ENCODE peak calls at places on chromosomes 12 and 14, in seven cellular contexts. M, R, P, C, U, B and N are unnamed samples.

GRCh38 chr12:9957834-9958233 is 13.4 kb upstream of the CLEC12A start:
- DNase-seq in M (no peak), R (no peak), P (no peak), C (no peak), U (no peak), B (no peak), N (no peak)

GRCh38 chr14:105325716-105326567 is 11.4 kb downstream of the PACS2 start:
- DNase-seq in M (no peak), R (no peak), P (no peak), C (no peak), U (no peak), B (no peak), N (no peak)

GRCh38 chr14:24052656-24053547 is 1.1 kb downstream of the CARMIL3 start:
- DNase-seq in M (no peak), R (no peak), P (no peak), C (no peak), U (no peak), B (no peak), N (no peak)

GRCh38 chr14:104138098-104138890 is at the start of gene KIF26A:
- DNase-seq in M (peak), R (peak), P (peak), C (peak), U (no peak), B (no peak), N (peak)

GRCh38 chr12:49819786-49820185 is 8.4 kb downstream of the NCKAP5L start:
- DNase-seq in M (no peak), R (no peak), P (no peak), C (no peak), U (no peak), B (no peak), N (no peak)

GRCh38 chr14:93938766-93939303 is 11.7 kb downstream of the FAM181A start:
- DNase-seq in M (no peak), R (no peak), P (no peak), C (no peak), U (no peak), B (no peak), N (no peak)

GRCh38 chr12:21509768-21510167 is 8.2 kb downstream of the GOLT1B start:
- DNase-seq in M (no peak), R (no peak), P (no peak), C (no peak), U (no peak), B (no peak), N (no peak)

GRCh38 chr12:10126401-10126800 is 3.6 kb downstream of the CLEC7A start:
- DNase-seq in M (no peak), R (no peak), P (no peak), C (no peak), U (no peak), B (no peak), N (no peak)

GRCh38 chr12:93186131-93186530 is 191.6 kb upstream of the NUDT4 start:
- DNase-seq in M (no peak), R (peak), P (no peak), C (peak), U (no peak), B (no peak), N (no peak)

GRCh38 chr12:49533331-49533730 is 5.5 kb upstream of the KCNH3 start:
- DNase-seq in M (no peak), R (no peak), P (no peak), C (no peak), U (no peak), B (no peak), N (no peak)

GRCh38 chr14:99267871-99268775 is 3.9 kb downstream of the BCL11B start:
- DNase-seq in M (no peak), R (no peak), P (peak), C (no peak), U (no peak), B (no peak), N (no peak)

GRCh38 chr12:3242199-3242863 is 165.2 kb downstream of the TSPAN9 start:
- DNase-seq in M (no peak), R (no peak), P (peak), C (no peak), U (no peak), B (no peak), N (no peak)

GRCh38 chr14:68610251-68610793 is 182.5 kb downstream of the ZFP36L1 start:
- DNase-seq in M (no peak), R (no peak), P (peak), C (no peak), U (no peak), B (no peak), N (no peak)

GRCh38 chr12:59088673-59089072 is 168.4 kb upstream of the LRIG3 start:
- DNase-seq in M (no peak), R (peak), P (no peak), C (no peak), U (no peak), B (no peak), N (no peak)

GRCh38 chr14:95318870-95319311 is 817 bp downstream of the CLMN start:
- DNase-seq in M (no peak), R (no peak), P (no peak), C (no peak), U (no peak), B (no peak), N (no peak)

GRCh38 chr12:102992297-102992696 is 34.8 kb downstream of the ASCL1 start:
- DNase-seq in M (peak), R (no peak), P (no peak), C (no peak), U (no peak), B (no peak), N (no peak)

GRCh38 chr14:36086629-36087380 is 89.7 kb downstream of the PTCSC3 start:
- DNase-seq in M (no peak), R (no peak), P (no peak), C (no peak), U (no peak), B (no peak), N (no peak)

GRCh38 chr12:68962855-68963455 is 30.0 kb upstream of the CPM start:
- DNase-seq in M (no peak), R (peak), P (no peak), C (peak), U (no peak), B (no peak), N (no peak)

GRCh38 chr14:102525213-102526143 is 15.9 kb upstream of the ANKRD9 start:
- DNase-seq in M (no peak), R (peak), P (peak), C (peak), U (peak), B (no peak), N (no peak)

GRCh38 chr12:26748741-26749431 is 84.1 kb downstream of the ITPR2 start:
- DNase-seq in M (no peak), R (peak), P (no peak), C (peak), U (no peak), B (no peak), N (no peak)

GRCh38 chr14:36747411-36748184 is 85.9 kb downstream of the PAX9 start:
- DNase-seq in M (no peak), R (peak), P (peak), C (peak), U (peak), B (no peak), N (peak)

GRCh38 chr14:94451091-94451751 is 1.4 kb downstream of the SERPINA11 start:
- DNase-seq in M (no peak), R (no peak), P (no peak), C (no peak), U (peak), B (no peak), N (peak)